ENCODE peak calls at places on chromosomes 16 and 17, in seven cellular contexts. E is activated T-helper 1 cell treated with Interleukin-2 at 50 U/mL for 16 hours, B is fibroblast of pulmonary artery, Y is NCI-H2029, N is NCI-H774, W is ovary, T is pancreas. C is an unnamed sample.

GRCh38 chr17:68290268-68290954 is 516 bp downstream of the SLC16A6 start:
- DNase-seq in N (no peak), B (no peak), Y (no peak), W (no peak), T (no peak), E (peak), C (peak)

GRCh38 chr17:30950669-30951399 is 20.0 kb upstream of the RNF135 start:
- DNase-seq in E (no peak), B (peak), T (peak), W (peak), Y (peak), N (peak), C (peak)

GRCh38 chr16:59527206-59527997 is 793.3 kb upstream of the GOT2 start:
- DNase-seq in N (no peak), T (no peak), B (peak), W (no peak), E (no peak), Y (no peak), C (no peak)

GRCh38 chr17:69098635-69099034 is 37.9 kb upstream of the ABCA9 start:
- DNase-seq in Y (no peak), T (no peak), W (no peak), E (no peak), N (no peak), B (no peak), C (no peak)

GRCh38 chr17:80068301-80069160 is 32.1 kb downstream of the CCDC40 start:
- DNase-seq in E (no peak), T (peak), Y (no peak), W (peak), B (peak), N (no peak), C (peak)

GRCh38 chr17:36008998-36009665 is 7.8 kb upstream of the CCL15 start:
- DNase-seq in W (no peak), T (no peak), N (no peak), E (no peak), B (peak), Y (no peak), C (no peak)

GRCh38 chr17:1999557-2000251 is 25.4 kb downstream of the RTN4RL1 start:
- DNase-seq in N (peak), W (peak), T (peak), B (peak), E (no peak), Y (peak), C (peak)

GRCh38 chr17:41739661-41740352 is 5.4 kb upstream of the HAP1 start:
- DNase-seq in W (no peak), T (no peak), N (no peak), E (no peak), B (peak), Y (peak), C (no peak)

GRCh38 chr17:73657473-73658116 is 13.3 kb upstream of the SDK2 start:
- DNase-seq in Y (no peak), B (peak), E (peak), T (peak), W (no peak), N (peak), C (peak)

GRCh38 chr16:24700549-24701392 is 28.7 kb upstream of the TNRC6A start:
- DNase-seq in W (peak), N (no peak), Y (no peak), E (no peak), T (peak), B (peak), C (peak)

GRCh38 chr17:29449865-29450671 is 59.9 kb downstream of the TAOK1 start:
- DNase-seq in W (no peak), B (no peak), Y (no peak), N (no peak), E (no peak), T (no peak), C (no peak)

GRCh38 chr16:28096974-28097373 is 33.5 kb upstream of the GSG1L start:
- DNase-seq in N (no peak), Y (no peak), E (no peak), B (no peak), W (no peak), T (no peak), C (no peak)

GRCh38 chr16:81737885-81738536 is 41.1 kb upstream of the PLCG2 start:
- DNase-seq in W (peak), B (peak), E (peak), T (peak), N (peak), Y (peak), C (peak)

GRCh38 chr17:48567209-48567608 is 10.9 kb downstream of the HOXB4 start:
- DNase-seq in N (no peak), T (no peak), B (no peak), E (no peak), W (no peak), Y (no peak), C (no peak)

GRCh38 chr17:71472809-71473789 is 647.7 kb upstream of the SOX9 start:
- DNase-seq in Y (peak), E (no peak), N (peak), T (peak), W (no peak), B (peak), C (no peak)